ENCODE peak calls at places on chromosomes 7 and 10, in six cellular contexts. K is heart right ventricle, E is GM12865, J is glutamatergic neuron, F is GM23338, R is astrocyte of the cerebellum. N is an unnamed sample.

GRCh38 chr7:3106353-3106752 is 62.7 kb upstream of the CARD11 start:
- DNase-seq in R (no peak), E (peak), J (no peak), K (no peak), F (no peak), N (no peak)

GRCh38 chr7:108327353-108327752 is 128.9 kb downstream of the NRCAM start:
- DNase-seq in K (no peak), J (no peak), R (no peak), F (no peak), E (peak), N (no peak)

GRCh38 chr10:499991-500390 is 189.5 kb downstream of the DIP2C start:
- DNase-seq in F (no peak), E (no peak), K (no peak), J (no peak), R (no peak), N (no peak)

GRCh38 chr7:131190146-131190545 is 137.5 kb upstream of the MKLN1 start:
- DNase-seq in R (no peak), K (no peak), J (no peak), E (no peak), F (peak), N (no peak)

GRCh38 chr7:16774986-16775385 is 21.4 kb downstream of the TSPAN13 start:
- DNase-seq in F (no peak), E (no peak), K (no peak), R (no peak), J (no peak), N (no peak)

GRCh38 chr7:73742338-73742752 is 3.7 kb upstream of the ABHD11 start:
- DNase-seq in K (no peak), R (no peak), J (no peak), E (no peak), F (peak), N (no peak)

GRCh38 chr10:78961760-78962159 is 107.0 kb upstream of the ZMIZ1 start:
- DNase-seq in E (no peak), K (no peak), J (no peak), F (no peak), R (no peak), N (no peak)

GRCh38 chr10:59382831-59383295 is 20.5 kb upstream of the FAM13C start:
- DNase-seq in F (no peak), E (no peak), R (peak), K (no peak), J (no peak), N (no peak)

GRCh38 chr10:84668186-84668763 is 339.9 kb downstream of the CCSER2 start:
- DNase-seq in F (no peak), R (no peak), K (no peak), E (no peak), J (no peak), N (no peak)

GRCh38 chr7:98687331-98687863 is 70.3 kb downstream of the NPTX2 start:
- DNase-seq in F (no peak), J (no peak), E (no peak), R (no peak), K (no peak), N (no peak)

GRCh38 chr7:121546632-121547340 is 150.7 kb upstream of the FAM3C start:
- DNase-seq in E (no peak), J (no peak), K (no peak), R (no peak), F (no peak), N (no peak)

DNA sequence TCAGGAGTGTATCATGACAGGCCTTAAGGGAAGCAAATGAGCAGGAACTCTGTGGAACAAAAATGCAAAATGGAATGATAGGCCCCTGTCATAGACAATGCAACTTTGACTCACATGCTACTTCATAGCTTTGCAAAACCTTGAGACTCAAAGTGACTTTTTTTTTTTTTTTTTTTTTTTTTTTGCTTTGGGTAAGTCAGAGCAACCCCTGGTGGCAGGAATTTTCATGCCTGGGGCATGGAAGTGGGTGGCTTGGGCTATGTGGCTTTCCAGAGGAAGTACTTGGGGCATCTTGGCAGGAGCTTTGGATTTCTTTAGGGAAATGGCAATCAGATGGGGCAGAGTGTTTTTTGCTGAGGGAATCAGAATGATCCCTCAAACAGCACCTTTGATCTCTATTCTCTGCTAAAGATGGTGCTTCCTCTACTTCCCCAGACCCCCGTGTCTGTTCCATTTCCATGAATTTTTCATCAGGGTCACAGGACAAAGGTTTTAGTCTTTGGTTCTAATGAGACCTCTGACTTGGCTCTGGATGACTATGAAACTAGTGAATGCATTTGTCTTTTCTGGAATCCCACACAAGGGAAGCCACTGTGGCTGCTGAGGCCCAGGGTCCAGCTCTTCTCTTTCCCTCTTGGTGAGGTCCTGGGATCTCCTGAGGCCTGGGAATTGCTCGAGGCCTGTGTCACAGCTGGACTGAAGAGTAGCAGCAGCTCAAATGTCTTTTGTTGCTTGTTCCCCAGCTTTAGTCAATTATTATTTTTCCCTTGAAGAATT is 62.8 kb downstream of the TACC2 start:
- DNase-seq in K (peak), R (no peak), E (no peak), F (peak), J (peak), N (no peak)
- TF ChIP-seq CTCF in K (peak), R (peak), E (no peak), F (peak), J (peak), N (peak)

DNA sequence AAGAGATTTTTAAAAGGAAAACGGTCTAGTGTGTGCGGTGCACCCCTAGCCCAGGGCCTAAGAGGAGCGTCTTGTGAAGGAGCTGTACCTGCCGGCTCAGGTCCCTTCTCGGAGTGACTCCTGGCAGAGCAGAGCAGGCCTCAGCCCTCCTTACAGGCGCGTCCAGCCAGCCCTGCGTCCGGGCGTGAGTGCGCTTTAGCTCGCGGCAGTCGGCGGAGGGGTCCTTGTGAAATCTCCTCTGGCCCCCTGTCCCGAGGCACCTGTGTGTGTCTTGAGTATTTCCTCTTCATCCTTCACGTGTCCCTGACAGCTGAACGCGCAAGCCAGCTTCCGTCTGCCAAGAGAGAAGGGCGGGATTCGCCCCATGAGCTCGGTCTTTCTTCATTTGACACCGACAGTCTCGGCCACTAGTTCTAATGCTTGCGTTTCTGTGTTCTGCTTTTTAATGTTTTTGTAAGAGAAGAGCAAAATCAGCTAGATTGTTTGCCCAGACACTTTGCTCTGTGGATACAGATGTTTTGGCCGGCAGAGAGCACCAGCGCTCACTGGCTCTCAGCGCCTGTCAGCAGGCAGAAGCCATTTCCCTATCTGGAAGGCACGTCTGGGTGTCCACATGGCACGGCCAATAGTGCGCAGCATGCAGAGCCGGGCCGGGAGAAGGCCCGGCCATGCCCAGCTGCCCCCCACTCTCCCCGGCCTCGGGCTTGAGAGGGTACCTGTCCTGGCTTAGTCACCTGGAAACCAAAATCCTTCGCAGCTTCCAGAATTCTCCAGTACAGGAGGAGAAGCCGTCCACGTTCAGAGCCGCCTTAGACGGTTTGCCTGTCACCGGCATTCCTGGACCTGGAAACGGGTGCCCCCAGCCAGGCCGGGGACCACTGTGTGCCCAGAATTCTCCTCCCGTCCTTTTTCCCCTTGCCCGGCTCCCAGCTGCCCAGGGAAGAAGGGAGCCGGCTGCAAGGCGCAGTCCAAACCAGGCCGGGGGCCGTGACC is 7.0 kb downstream of the GET4 start:
- DNase-seq in J (peak), K (peak), R (no peak), E (no peak), F (no peak), N (no peak)
- TF ChIP-seq CTCF in J (no peak), K (no peak), R (no peak), E (no peak), F (no peak), N (no peak)

GRCh38 chr7:112873831-112874553 is 83.8 kb upstream of the TMEM168 start:
- DNase-seq in J (no peak), E (peak), F (no peak), K (no peak), R (peak), N (no peak)

GRCh38 chr7:112868609-112869008 is 78.4 kb upstream of the TMEM168 start:
- DNase-seq in E (no peak), F (no peak), R (no peak), K (no peak), J (no peak), N (no peak)

GRCh38 chr7:112864380-112864779 is 74.2 kb upstream of the TMEM168 start:
- DNase-seq in R (no peak), K (no peak), J (no peak), E (no peak), F (no peak), N (no peak)

GRCh38 chr7:112866424-112866823 is 76.2 kb upstream of the TMEM168 start:
- DNase-seq in R (no peak), F (no peak), J (no peak), K (no peak), E (peak), N (no peak)

GRCh38 chr7:112869111-112869774 is 79.0 kb upstream of the TMEM168 start:
- DNase-seq in E (peak), F (peak), J (peak), K (no peak), R (no peak), N (no peak)
- TF ChIP-seq CTCF in E (peak), F (peak), J (peak), K (peak), R (peak), N (peak)

DNA sequence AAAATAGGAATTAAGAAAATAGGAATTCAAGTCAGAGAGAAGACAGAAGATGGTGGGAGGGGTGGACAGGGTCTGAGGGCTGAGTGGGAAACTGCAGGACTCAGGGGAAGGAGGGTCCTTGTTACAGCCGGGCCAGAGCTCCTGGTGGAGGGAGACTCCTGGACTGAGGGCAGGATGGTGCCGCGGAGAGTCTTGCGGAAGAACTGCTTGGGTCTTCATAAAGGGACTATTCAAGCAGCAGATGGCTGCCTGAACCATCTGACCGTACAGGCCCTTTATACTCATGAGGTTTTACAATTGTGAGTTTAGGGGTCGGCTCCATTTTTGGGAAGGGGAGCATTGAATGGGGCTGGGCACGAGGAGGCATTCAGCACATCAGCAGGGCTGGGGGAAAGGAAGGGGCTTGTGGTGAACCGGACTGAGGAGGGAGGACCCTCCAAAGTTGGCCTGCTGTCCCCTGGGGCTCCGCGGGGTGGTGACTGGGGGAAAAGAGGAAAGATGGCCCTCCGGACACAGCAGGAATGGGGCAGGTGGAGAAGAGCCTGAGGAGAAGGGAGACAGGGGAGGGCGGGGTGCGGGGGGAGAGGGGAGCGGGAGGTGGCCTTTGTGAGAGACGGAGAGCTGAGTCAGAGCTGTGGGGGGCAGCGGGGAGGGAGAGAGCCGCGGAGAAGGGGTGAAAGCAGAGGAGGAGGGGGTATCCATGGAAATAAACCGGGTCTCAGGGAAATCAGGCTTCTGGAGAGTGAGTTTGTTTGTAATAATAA is 1.5 kb downstream of the FAM131B start:
- DNase-seq in E (no peak), R (no peak), F (peak), K (no peak), J (peak), N (no peak)
- TF ChIP-seq CTCF in E (no peak), R (no peak), F (no peak), K (no peak), J (no peak), N (no peak)

GRCh38 chr10:96025566-96025965 is 17.8 kb upstream of the CCNJ start:
- DNase-seq in F (peak), J (no peak), E (peak), K (no peak), R (no peak), N (no peak)
- TF ChIP-seq CTCF in F (peak), J (no peak), E (peak), K (no peak), R (no peak), N (no peak)

DNA sequence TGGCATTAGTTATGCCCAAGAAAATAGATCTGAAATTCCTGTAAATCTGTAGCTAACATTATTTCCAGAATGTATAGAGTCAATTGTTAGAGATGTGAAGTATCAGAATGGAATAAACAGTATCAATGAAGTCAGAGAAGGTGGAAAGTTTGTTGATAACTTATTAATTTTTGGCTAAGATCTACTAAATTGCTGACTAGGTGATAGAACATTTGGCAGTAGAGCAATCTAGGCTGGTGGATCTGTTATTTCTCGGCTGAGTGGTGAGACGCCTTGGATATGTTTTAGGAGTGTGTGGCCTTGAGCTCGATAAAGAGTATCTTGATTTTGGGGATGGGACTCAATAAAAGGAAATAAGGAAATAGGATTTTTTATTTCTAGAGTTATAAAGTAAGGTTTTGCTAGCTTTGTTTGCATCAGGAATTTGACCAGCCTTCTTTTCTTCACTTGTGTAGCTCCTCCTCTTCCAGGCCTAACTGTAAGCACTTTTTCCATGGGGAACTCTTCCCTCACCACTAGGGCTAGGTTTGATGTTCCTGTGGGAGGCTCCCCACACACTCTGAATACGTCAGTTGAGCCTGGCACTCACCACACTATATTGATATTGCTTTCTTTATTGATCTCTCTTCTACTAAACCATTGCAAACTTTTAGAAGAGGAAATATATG is 86.8 kb upstream of the CSTF2T start:
- DNase-seq in E (no peak), R (no peak), F (peak), J (no peak), K (no peak), N (no peak)
- TF ChIP-seq CTCF in E (no peak), R (no peak), F (peak), J (no peak), K (no peak), N (no peak)

DNA sequence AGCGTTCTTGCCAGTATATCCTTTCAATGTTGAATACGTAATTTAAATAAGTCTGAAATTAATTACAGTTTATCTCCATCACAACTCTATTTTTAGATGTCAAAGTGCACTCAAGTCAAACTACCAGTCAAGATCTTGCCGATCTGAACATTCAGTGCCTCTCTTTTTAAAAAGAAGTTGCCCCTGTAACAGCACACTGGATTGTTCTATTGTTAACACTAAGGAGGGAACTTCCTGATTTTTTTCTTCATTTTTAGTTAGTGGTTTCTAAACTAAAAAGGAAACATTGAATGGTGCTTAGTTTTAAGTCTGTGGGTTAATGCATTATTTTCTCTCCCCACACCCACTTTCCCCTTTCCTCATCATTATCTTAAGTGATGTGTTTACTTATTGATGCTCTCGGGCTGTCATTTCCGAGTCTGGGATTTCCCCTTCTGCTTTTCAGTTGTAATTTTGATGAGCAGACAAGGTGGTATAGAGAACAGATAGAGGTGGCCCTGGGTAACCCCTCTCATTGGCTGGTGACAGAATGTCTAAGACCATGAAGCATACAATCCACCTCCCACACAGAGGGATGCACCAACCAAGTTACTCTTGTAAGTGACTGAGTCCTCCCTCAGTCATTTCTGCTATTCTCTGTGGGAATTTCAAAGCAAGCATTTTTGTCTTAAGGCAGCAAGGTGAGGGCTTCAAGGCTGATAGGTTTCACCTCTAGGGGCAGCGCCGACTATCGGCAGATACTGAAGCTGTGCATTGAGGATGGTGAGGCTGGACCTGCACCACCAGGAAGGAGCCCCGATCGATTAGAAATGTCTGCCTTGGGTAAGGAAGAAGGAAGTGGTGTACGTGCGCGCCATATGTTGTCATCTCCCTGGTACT is 49.4 kb downstream of the CHN2 start:
- DNase-seq in J (no peak), F (peak), K (no peak), R (no peak), E (peak), N (no peak)
- TF ChIP-seq CTCF in J (no peak), F (peak), K (no peak), R (no peak), E (peak), N (no peak)

GRCh38 chr10:36042135-36042534 is 400.0 kb upstream of the FZD8 start:
- DNase-seq in J (no peak), R (no peak), F (peak), K (no peak), E (no peak), N (no peak)
- TF ChIP-seq CTCF in J (no peak), R (no peak), F (peak), K (no peak), E (no peak), N (no peak)